ENCODE peak calls at places on chromosomes 13 and 19, in ten cellular contexts. R is IMR-90, M is lung, D is cardiac muscle cell, V is H9, J is coronary artery, N is thoracic aorta, Q is cardiac fibroblast, F is neural crest cell, H is OCI-LY7. E is an unnamed sample.

GRCh38 chr13:52968074-52968700 is 60.4 kb upstream of the OLFM4 start:
- DNase-seq in R (peak; percentile 60), M (peak; percentile 75), D (peak; percentile 77), V (peak; percentile 96), J (no peak), N (no peak), Q (peak; percentile 70), F (peak; percentile 76), H (peak; percentile 74), E (peak; percentile 74)

GRCh38 chr19:35991731-35992450 is 3.1 kb upstream of the SDHAF1 start:
- DNase-seq in R (no peak), M (no peak), D (peak; percentile 51), V (no peak), J (no peak), N (no peak), Q (peak; percentile 33), F (no peak), H (no peak), E (no peak)

GRCh38 chr13:110553417-110553816 is 8.1 kb downstream of the RAB20 start:
- DNase-seq in R (no peak), M (no peak), D (no peak), V (no peak), J (no peak), N (no peak), Q (no peak), F (no peak), H (no peak), E (no peak)

GRCh38 chr19:54149021-54149812 is 10.3 kb downstream of the LENG1 start:
- DNase-seq in R (no peak), M (no peak), D (no peak), V (no peak), J (no peak), N (no peak), Q (no peak), F (no peak), H (no peak), E (no peak)

GRCh38 chr13:48302920-48303330 is 626 bp upstream of the RB1 start:
- DNase-seq in R (peak; percentile 37), M (no peak), D (no peak), V (no peak), J (no peak), N (no peak), Q (no peak), F (no peak), H (no peak), E (no peak)

GRCh38 chr13:21719463-21719862 is 48.6 kb downstream of the FGF9 start:
- DNase-seq in R (no peak), M (no peak), D (no peak), V (no peak), J (no peak), N (no peak), Q (no peak), F (no peak), H (no peak), E (no peak)

GRCh38 chr19:31113250-31113685 is 236.0 kb downstream of the TSHZ3 start:
- DNase-seq in R (peak; percentile 39), M (no peak), D (no peak), V (no peak), J (no peak), N (no peak), Q (no peak), F (no peak), H (no peak), E (no peak)

GRCh38 chr13:47039106-47039505 is 142.3 kb upstream of the HTR2A start:
- DNase-seq in R (peak; percentile 89), M (no peak), D (peak; percentile 70), V (no peak), J (no peak), N (no peak), Q (peak; percentile 60), F (no peak), H (no peak), E (no peak)

GRCh38 chr19:41144403-41144802 is 30.2 kb downstream of the CYP2F1 start:
- DNase-seq in R (peak; percentile 78), M (peak; percentile 85), D (peak; percentile 92), V (peak; percentile 89), J (no peak), N (peak; percentile 65), Q (peak; percentile 90), F (peak; percentile 80), H (peak; percentile 74), E (peak; percentile 69)

GRCh38 chr13:102293723-102294122 is 108.1 kb downstream of the FGF14 start:
- DNase-seq in R (no peak), M (no peak), D (no peak), V (no peak), J (no peak), N (no peak), Q (no peak), F (no peak), H (no peak), E (no peak)

GRCh38 chr19:35730326-35730725 is 11.9 kb downstream of the IGFLR1 start:
- DNase-seq in R (no peak), M (no peak), D (no peak), V (no peak), J (no peak), N (no peak), Q (no peak), F (no peak), H (no peak), E (no peak)

GRCh38 chr13:113629814-113630213 is 28.2 kb downstream of the ATP4B start:
- DNase-seq in R (no peak), M (no peak), D (no peak), V (no peak), J (no peak), N (no peak), Q (no peak), F (no peak), H (no peak), E (peak; percentile 49)

GRCh38 chr19:35302446-35302845 is 10.5 kb downstream of the MAG start:
- DNase-seq in R (no peak), M (no peak), D (no peak), V (no peak), J (no peak), N (no peak), Q (no peak), F (no peak), H (no peak), E (no peak)

DNA sequence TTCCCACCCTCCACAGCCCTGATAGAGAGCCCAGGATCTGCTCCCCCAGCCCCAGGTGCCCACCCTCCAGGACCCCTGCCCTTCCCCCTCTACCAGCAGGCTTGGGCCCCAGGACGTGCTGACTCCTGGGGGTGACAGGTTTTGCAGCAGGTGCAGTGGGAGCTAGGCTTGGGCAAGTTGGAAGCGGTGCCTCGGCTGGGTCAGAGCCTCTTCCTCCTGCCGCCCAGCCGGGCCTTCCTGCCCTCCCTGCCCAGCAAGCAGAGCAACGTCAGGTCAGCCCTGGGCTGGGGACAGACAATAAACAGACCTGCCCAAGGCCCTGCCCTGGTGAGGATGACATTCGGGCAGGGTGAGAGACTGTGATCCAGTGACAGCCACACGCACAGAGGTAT is 9.2 kb upstream of the NCCRP1 start:
- DNase-seq in R (no peak), M (no peak), D (no peak), V (no peak), J (no peak), N (no peak), Q (no peak), F (no peak), H (no peak), E (no peak)
- TF ChIP-seq CTCF in R (no peak), M (no peak), D (no peak), V (no peak), J (no peak), N (peak; percentile 42), Q (no peak), F (peak; percentile 44), H (peak; percentile 47), E (peak; percentile 45)

GRCh38 chr13:84870190-84870589 is 929.0 kb downstream of the SLITRK6 start:
- DNase-seq in R (no peak), M (no peak), D (no peak), V (peak; percentile 54), J (no peak), N (no peak), Q (no peak), F (no peak), H (peak; percentile 17), E (no peak)
- TF ChIP-seq CTCF in R (peak; percentile 17), M (no peak), D (no peak), V (peak; percentile 56), J (no peak), N (no peak), Q (no peak), F (peak; percentile 36), H (peak; percentile 79), E (no peak)

DNA sequence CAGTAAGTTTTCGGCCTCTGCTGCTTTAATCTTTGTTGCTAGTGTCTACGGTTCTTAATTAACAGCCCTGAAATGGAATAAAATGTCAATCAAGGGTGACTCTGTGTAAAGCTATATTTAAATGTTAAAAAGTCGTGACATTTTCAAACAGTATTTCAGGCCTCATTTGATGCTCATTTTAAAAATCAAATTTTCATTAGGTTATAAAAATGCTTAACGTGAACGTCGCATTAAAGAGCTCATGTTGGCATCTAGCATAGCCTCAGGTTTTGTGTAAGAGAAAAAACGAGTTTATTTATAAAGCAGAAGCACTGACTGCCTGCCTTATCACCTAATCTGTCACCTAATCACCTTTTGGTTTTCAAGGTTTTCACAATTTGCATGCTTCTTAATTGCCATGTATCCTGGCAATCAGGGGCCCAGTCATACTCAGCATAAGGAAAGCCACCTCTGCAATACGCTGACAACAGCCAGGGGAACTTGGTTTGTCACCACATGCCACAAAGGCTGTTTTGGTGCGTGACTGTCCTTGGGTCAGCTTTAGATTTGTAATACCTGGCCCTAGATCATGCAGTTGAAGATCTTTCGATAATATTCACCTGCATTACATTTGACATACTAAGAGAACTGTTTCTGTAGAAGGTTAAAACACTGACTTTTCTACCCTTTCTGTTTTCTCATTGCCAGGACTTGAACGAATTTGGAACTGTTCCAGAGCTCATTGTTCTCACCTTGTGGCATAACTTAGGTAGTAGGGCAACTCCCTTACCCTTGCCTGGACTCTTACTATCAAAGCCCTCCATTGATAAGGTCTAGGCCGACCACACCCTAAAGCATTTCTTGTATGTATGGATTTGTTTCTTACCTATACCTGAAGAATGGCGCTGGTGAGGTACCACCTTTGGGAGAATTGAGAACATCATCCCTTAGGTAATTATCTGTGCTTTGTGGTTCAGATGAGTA is 112.5 kb downstream of the TEX26 start:
- DNase-seq in R (no peak), M (no peak), D (no peak), V (no peak), J (no peak), N (no peak), Q (no peak), F (no peak), H (no peak), E (no peak)
- TF ChIP-seq CTCF in R (no peak), M (no peak), D (no peak), V (no peak), J (no peak), N (no peak), Q (no peak), F (peak; percentile 7), H (peak; percentile 57), E (peak; percentile 75)

DNA sequence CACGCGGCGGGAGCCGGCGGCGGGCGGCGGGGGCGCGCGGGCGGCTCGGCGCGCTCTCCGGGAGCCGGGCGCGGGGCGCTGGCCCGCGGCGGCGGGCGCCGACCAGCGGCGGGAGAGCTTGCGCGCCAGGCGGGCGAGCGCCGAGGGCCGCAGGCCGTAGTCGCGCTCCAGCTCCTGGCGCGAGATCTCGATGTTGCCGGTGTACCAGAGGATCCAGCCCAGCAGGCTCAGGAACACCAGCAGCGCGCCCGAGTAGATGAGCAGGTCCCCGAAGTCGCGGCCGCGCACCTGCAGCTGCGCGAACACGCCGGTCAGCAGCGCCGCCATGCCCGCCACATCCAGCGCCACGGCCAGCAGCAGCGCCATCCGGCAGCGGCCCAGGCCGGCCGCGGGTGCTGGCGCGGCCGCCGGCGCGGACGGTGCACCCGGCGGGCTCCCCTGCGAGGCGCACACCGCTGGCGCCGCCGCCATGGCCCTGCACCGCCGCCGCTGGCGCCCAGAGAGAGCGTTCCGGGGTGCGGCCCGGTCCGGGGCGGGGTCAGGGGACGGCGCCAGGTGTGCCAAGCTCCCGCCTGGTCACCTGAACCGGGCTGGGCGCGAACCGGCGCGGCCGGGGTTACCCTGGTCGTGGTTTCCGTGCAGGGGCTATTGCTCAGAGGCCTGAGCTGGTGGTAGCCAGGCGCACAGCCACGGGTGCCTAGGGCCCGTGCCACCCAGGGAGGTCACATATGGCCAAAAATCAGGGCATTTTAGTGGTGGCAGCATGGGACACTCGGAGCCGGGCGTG is at the start of gene TMEM238:
- DNase-seq in R (peak; percentile 70), M (peak; percentile 56), D (peak; percentile 75), V (peak; percentile 64), J (no peak), N (no peak), Q (peak; percentile 70), F (no peak), H (peak; percentile 87), E (no peak)
- TF ChIP-seq CTCF in R (peak; percentile 54), M (no peak), D (no peak), V (no peak), J (no peak), N (no peak), Q (no peak), F (peak; percentile 20), H (peak; percentile 14), E (peak; percentile 52)

E was measured in RWPE2.